ENCODE peak calls at places on chromosomes 13 and 19, in six cellular contexts. One of them, this sample, is unnamed.

GRCh38 chr13:100176781-100177389 is 88.0 kb downstream of the PCCA start:
- DNase-seq in heart right ventricle: no peak
- DNase-seq in pancreas: no peak
- DNase-seq in SJSA1: no peak
- DNase-seq in right lobe of liver: no peak
- DNase-seq in hepatocyte: no peak
- DNase-seq in this sample: no peak

GRCh38 chr13:74204606-74205312 is 70.6 kb upstream of the KLF12 start:
- DNase-seq in heart right ventricle: no peak
- DNase-seq in pancreas: no peak
- DNase-seq in SJSA1: no peak
- DNase-seq in right lobe of liver: no peak
- DNase-seq in hepatocyte: no peak
- DNase-seq in this sample: no peak

GRCh38 chr13:37690361-37690760 is 91.8 kb upstream of the POSTN start:
- DNase-seq in heart right ventricle: no peak
- DNase-seq in pancreas: no peak
- DNase-seq in SJSA1: no peak
- DNase-seq in right lobe of liver: no peak
- DNase-seq in hepatocyte: no peak
- DNase-seq in this sample: no peak

GRCh38 chr19:44576843-44577565 is 36.4 kb upstream of the IGSF23 start:
- DNase-seq in heart right ventricle: no peak
- DNase-seq in pancreas: peak
- DNase-seq in SJSA1: peak
- DNase-seq in right lobe of liver: peak
- DNase-seq in hepatocyte: peak
- DNase-seq in this sample: peak

GRCh38 chr13:44837250-44837649 is 152.0 kb downstream of the NUFIP1 start:
- DNase-seq in heart right ventricle: no peak
- DNase-seq in pancreas: no peak
- DNase-seq in SJSA1: peak
- DNase-seq in right lobe of liver: no peak
- DNase-seq in hepatocyte: no peak
- DNase-seq in this sample: no peak

GRCh38 chr19:49758292-49758691 is 4.8 kb downstream of the TSKS start:
- DNase-seq in heart right ventricle: no peak
- DNase-seq in pancreas: no peak
- DNase-seq in SJSA1: peak
- DNase-seq in right lobe of liver: no peak
- DNase-seq in hepatocyte: no peak
- DNase-seq in this sample: peak

GRCh38 chr13:35484384-35484783 is 7.9 kb upstream of the MAB21L1 start:
- DNase-seq in heart right ventricle: no peak
- DNase-seq in pancreas: no peak
- DNase-seq in SJSA1: no peak
- DNase-seq in right lobe of liver: no peak
- DNase-seq in hepatocyte: no peak
- DNase-seq in this sample: no peak

GRCh38 chr13:54206601-54207000 is 1178.0 kb downstream of the OLFM4 start:
- DNase-seq in heart right ventricle: no peak
- DNase-seq in pancreas: no peak
- DNase-seq in SJSA1: no peak
- DNase-seq in right lobe of liver: no peak
- DNase-seq in hepatocyte: no peak
- DNase-seq in this sample: no peak

GRCh38 chr13:47897411-47898050 is 103.5 kb downstream of the SUCLA2 start:
- DNase-seq in heart right ventricle: no peak
- DNase-seq in pancreas: no peak
- DNase-seq in SJSA1: no peak
- DNase-seq in right lobe of liver: peak
- DNase-seq in hepatocyte: no peak
- DNase-seq in this sample: peak

DNA sequence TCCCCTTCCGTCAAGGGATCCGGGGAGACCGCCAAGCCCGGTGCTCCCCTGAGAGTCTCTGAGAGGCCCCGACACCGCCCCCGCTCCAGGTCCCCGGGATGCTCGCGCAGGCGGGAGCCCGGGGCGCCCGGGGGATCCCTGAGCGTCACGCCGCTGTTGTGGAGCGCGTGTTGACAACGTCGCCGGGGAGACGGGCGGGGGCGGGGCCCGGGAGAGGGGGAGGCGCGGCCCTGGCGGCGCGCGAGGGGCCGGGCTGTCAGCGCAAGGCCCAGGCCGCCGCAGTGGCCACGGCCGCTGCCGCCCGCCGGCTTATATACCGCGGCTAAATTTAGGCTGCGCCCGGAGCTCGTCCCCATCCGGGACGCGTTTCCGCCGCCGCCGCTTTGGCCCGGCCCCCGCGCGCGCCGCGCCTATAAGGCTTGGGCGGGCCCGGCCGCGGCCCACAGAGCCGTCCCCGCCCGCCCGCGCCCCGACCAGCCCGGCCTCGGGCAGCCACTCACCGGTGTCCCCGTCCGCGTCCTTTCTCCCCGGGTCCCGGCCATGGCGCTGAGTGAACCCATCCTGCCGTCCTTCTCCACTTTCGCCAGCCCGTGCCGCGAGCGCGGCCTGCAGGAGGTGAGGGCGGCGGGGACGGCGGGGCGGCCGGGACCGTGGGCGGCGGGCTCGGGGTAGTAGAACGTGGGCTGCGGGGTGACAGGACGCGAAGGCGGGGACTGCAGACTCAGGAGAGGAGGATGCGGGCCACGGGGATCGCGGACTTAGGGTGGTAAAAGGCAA is at the start of gene KLF2:
- DNase-seq in heart right ventricle: peak
- DNase-seq in pancreas: peak
- DNase-seq in SJSA1: peak
- DNase-seq in right lobe of liver: peak
- DNase-seq in hepatocyte: peak
- DNase-seq in this sample: peak
- H3K27ac ChIP-seq in heart right ventricle: peak
- H3K27ac ChIP-seq in pancreas: peak
- H3K27ac ChIP-seq in SJSA1: peak
- H3K27ac ChIP-seq in right lobe of liver: peak
- H3K27ac ChIP-seq in hepatocyte: peak
- H3K27ac ChIP-seq in this sample: peak

DNA sequence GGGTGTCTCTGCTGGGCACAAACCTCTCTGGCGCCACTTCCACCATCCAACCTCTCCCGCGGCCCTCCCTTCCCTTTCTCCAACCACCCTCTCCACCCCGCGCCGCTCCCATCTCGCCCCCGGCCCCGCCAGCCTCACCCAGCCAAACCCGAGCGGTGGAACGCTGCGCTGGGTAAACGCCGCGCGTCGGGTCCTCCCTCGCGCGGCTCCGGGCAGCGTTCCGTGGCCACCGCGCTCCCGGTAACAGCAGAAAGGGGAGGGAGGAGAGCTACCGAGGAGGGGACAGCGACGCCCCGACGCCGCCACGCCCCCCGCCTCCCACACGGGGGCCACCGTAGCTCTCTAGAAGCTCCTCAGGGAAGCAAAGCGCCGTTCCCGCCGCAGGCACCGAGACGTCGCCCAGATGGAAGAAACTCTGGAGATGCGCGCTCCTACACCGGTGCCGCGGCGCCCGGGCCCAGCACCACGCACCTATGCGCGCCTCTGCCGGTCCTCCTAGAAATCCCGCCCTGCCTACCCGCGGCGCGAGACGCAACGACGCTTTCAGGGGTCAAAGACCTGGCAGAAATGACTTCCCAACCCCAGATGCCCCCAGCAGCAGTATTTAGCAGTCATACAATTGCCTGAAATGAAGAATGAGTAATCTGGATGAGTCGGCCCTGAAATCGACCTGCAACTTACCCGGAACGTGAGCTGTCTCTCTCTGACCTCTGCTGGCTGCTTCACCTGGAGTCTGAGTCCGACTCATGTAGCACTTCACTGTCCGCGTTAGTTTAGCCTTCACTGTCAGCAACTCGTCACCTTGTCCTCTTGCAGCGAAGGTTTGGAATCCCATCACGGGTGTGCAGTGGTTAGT is at the start of gene RUBCNL:
- DNase-seq in heart right ventricle: peak
- DNase-seq in pancreas: no peak
- DNase-seq in SJSA1: peak
- DNase-seq in right lobe of liver: peak
- DNase-seq in hepatocyte: peak
- DNase-seq in this sample: peak
- H3K27ac ChIP-seq in heart right ventricle: no peak
- H3K27ac ChIP-seq in pancreas: no peak
- H3K27ac ChIP-seq in SJSA1: no peak
- H3K27ac ChIP-seq in right lobe of liver: no peak
- H3K27ac ChIP-seq in hepatocyte: no peak
- H3K27ac ChIP-seq in this sample: no peak

DNA sequence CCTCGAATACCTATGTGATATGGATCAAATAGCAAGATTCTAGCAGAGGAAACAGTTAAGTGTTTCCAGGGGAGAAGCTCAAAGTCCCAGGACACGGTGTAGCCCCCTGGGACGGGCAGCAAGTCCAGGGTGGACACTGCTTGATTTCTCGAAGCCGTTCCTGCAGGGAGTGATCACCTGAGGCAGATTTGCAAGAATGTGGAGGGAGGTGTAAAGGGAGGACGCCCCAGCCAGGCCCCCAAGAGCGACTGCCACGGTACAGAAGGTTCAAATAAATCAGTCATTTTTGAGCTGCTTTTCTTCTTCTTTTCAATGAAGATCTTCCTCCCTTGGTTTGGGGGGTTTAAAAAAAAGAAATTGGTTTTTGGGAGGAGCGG is 41.4 kb downstream of the KLF2 start:
- DNase-seq in heart right ventricle: no peak
- DNase-seq in pancreas: no peak
- DNase-seq in SJSA1: no peak
- DNase-seq in right lobe of liver: no peak
- DNase-seq in hepatocyte: no peak
- DNase-seq in this sample: no peak
- H3K27ac ChIP-seq in heart right ventricle: no peak
- H3K27ac ChIP-seq in pancreas: no peak
- H3K27ac ChIP-seq in SJSA1: no peak
- H3K27ac ChIP-seq in right lobe of liver: no peak
- H3K27ac ChIP-seq in hepatocyte: no peak
- H3K27ac ChIP-seq in this sample: no peak

GRCh38 chr19:51127755-51128154 is 3.0 kb downstream of the SIGLEC9 start:
- DNase-seq in heart right ventricle: no peak
- DNase-seq in pancreas: no peak
- DNase-seq in SJSA1: peak
- DNase-seq in right lobe of liver: no peak
- DNase-seq in hepatocyte: no peak
- DNase-seq in this sample: no peak
- H3K27ac ChIP-seq in heart right ventricle: peak
- H3K27ac ChIP-seq in pancreas: no peak
- H3K27ac ChIP-seq in SJSA1: no peak
- H3K27ac ChIP-seq in right lobe of liver: peak
- H3K27ac ChIP-seq in hepatocyte: peak
- H3K27ac ChIP-seq in this sample: no peak

GRCh38 chr19:1245468-1245867 is 2.9 kb upstream of the MIDN start:
- DNase-seq in heart right ventricle: no peak
- DNase-seq in pancreas: no peak
- DNase-seq in SJSA1: no peak
- DNase-seq in right lobe of liver: no peak
- DNase-seq in hepatocyte: no peak
- DNase-seq in this sample: no peak
- H3K27ac ChIP-seq in heart right ventricle: peak
- H3K27ac ChIP-seq in pancreas: peak
- H3K27ac ChIP-seq in SJSA1: no peak
- H3K27ac ChIP-seq in right lobe of liver: peak
- H3K27ac ChIP-seq in hepatocyte: peak
- H3K27ac ChIP-seq in this sample: peak

DNA sequence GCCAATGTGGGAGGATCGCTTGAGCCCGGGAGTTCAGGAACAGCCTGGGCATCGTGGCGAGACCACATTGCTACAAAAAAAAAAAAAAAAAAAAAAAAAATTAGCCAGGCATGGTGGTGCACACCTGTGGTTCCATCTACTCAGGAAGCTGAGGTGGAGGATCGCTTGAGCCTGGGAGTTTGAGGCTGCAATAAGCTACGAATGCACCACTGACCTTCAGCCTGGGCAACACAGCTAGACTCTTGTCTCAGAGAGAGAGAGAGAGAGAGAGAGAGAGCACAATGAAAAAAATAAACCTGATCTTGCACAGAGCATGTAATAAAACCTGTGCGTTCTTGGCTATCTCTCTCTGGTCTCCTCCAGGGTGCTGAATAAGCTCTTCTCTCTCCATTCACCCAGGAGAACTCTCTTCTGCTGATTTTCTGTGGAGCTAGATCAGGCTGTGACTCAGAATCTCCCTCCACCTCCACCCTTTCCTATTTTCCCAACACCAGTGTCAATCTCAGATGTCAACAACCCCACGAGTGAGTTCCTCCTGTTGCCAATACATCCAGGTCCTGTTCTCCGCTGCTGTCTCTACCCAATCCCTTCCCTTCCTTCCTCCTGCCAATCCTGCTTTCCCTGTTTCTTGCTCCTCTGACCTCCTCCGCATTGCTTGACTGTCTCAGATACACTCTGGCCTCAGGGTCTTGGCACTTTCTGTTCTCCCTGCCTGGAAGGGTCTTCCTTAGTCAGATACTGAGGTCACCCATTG is 3.4 kb upstream of the ACP5 start:
- DNase-seq in heart right ventricle: no peak
- DNase-seq in pancreas: no peak
- DNase-seq in SJSA1: no peak
- DNase-seq in right lobe of liver: no peak
- DNase-seq in hepatocyte: no peak
- DNase-seq in this sample: no peak
- H3K27ac ChIP-seq in heart right ventricle: no peak
- H3K27ac ChIP-seq in pancreas: no peak
- H3K27ac ChIP-seq in SJSA1: no peak
- H3K27ac ChIP-seq in right lobe of liver: no peak
- H3K27ac ChIP-seq in hepatocyte: no peak
- H3K27ac ChIP-seq in this sample: no peak

GRCh38 chr13:98940325-98940724 is 37.5 kb downstream of the DOCK9 start:
- DNase-seq in heart right ventricle: no peak
- DNase-seq in pancreas: no peak
- DNase-seq in SJSA1: no peak
- DNase-seq in right lobe of liver: no peak
- DNase-seq in hepatocyte: no peak
- DNase-seq in this sample: no peak
- H3K27ac ChIP-seq in heart right ventricle: peak
- H3K27ac ChIP-seq in pancreas: no peak
- H3K27ac ChIP-seq in SJSA1: no peak
- H3K27ac ChIP-seq in right lobe of liver: no peak
- H3K27ac ChIP-seq in hepatocyte: no peak
- H3K27ac ChIP-seq in this sample: no peak

GRCh38 chr13:106533101-106533939 is 2.1 kb downstream of the EFNB2 start:
- DNase-seq in heart right ventricle: peak
- DNase-seq in pancreas: peak
- DNase-seq in SJSA1: peak
- DNase-seq in right lobe of liver: peak
- DNase-seq in hepatocyte: peak
- DNase-seq in this sample: peak
- H3K27ac ChIP-seq in heart right ventricle: peak
- H3K27ac ChIP-seq in pancreas: peak
- H3K27ac ChIP-seq in SJSA1: no peak
- H3K27ac ChIP-seq in right lobe of liver: peak
- H3K27ac ChIP-seq in hepatocyte: peak
- H3K27ac ChIP-seq in this sample: peak

This sample was measured in RWPE1.